ENCODE peak calls at places on chromosomes 5 and 9, in nine cellular contexts. One of them, this sample, is unnamed.
A peak's percentile ranks its signal among the peaks of the same experiment; 100 is the strongest.

GRCh38 chr5:171642894-171643293 is 142.7 kb upstream of the SMIM23 start:
- DNase-seq in HFF-Myc: no peak
- DNase-seq in foreskin keratinocyte: no peak
- DNase-seq in AG04449: no peak
- DNase-seq in WERI-Rb-1: no peak
- DNase-seq in progenitor cell of endocrine pancreas: no peak
- DNase-seq in dorsolateral prefrontal cortex: no peak
- DNase-seq in psoas muscle: no peak
- DNase-seq in choroid plexus epithelial cell: no peak
- DNase-seq in this sample: no peak

GRCh38 chr5:54742417-54742889 is 224.9 kb downstream of the SNX18 start:
- DNase-seq in HFF-Myc: no peak
- DNase-seq in foreskin keratinocyte: peak; percentile 79
- DNase-seq in AG04449: no peak
- DNase-seq in WERI-Rb-1: no peak
- DNase-seq in progenitor cell of endocrine pancreas: no peak
- DNase-seq in dorsolateral prefrontal cortex: no peak
- DNase-seq in psoas muscle: no peak
- DNase-seq in choroid plexus epithelial cell: peak; percentile 70
- DNase-seq in this sample: no peak

GRCh38 chr9:82540175-82540574 is 522.8 kb downstream of the RASEF start:
- DNase-seq in HFF-Myc: no peak
- DNase-seq in foreskin keratinocyte: peak; percentile 64
- DNase-seq in AG04449: no peak
- DNase-seq in WERI-Rb-1: no peak
- DNase-seq in progenitor cell of endocrine pancreas: no peak
- DNase-seq in dorsolateral prefrontal cortex: no peak
- DNase-seq in psoas muscle: no peak
- DNase-seq in choroid plexus epithelial cell: no peak
- DNase-seq in this sample: no peak

GRCh38 chr5:145056805-145057204 is 778.3 kb downstream of the PRELID2 start:
- DNase-seq in HFF-Myc: no peak
- DNase-seq in foreskin keratinocyte: no peak
- DNase-seq in AG04449: no peak
- DNase-seq in WERI-Rb-1: no peak
- DNase-seq in progenitor cell of endocrine pancreas: no peak
- DNase-seq in dorsolateral prefrontal cortex: no peak
- DNase-seq in psoas muscle: no peak
- DNase-seq in choroid plexus epithelial cell: peak; percentile 28
- DNase-seq in this sample: no peak

GRCh38 chr5:102823441-102823874 is 68.4 kb downstream of the PAM start:
- DNase-seq in HFF-Myc: peak; percentile 45
- DNase-seq in foreskin keratinocyte: no peak
- DNase-seq in AG04449: peak; percentile 29
- DNase-seq in WERI-Rb-1: no peak
- DNase-seq in progenitor cell of endocrine pancreas: no peak
- DNase-seq in dorsolateral prefrontal cortex: no peak
- DNase-seq in psoas muscle: no peak
- DNase-seq in choroid plexus epithelial cell: peak; percentile 69
- DNase-seq in this sample: no peak

GRCh38 chr9:36980148-36980974 is 53.7 kb downstream of the PAX5 start:
- DNase-seq in HFF-Myc: no peak
- DNase-seq in foreskin keratinocyte: no peak
- DNase-seq in AG04449: no peak
- DNase-seq in WERI-Rb-1: peak; percentile 88
- DNase-seq in progenitor cell of endocrine pancreas: no peak
- DNase-seq in dorsolateral prefrontal cortex: no peak
- DNase-seq in psoas muscle: no peak
- DNase-seq in choroid plexus epithelial cell: no peak
- DNase-seq in this sample: no peak

GRCh38 chr5:170293273-170293672 is 4.3 kb downstream of the LCP2 start:
- DNase-seq in HFF-Myc: no peak
- DNase-seq in foreskin keratinocyte: no peak
- DNase-seq in AG04449: no peak
- DNase-seq in WERI-Rb-1: no peak
- DNase-seq in progenitor cell of endocrine pancreas: no peak
- DNase-seq in dorsolateral prefrontal cortex: no peak
- DNase-seq in psoas muscle: no peak
- DNase-seq in choroid plexus epithelial cell: no peak
- DNase-seq in this sample: peak; percentile 78

GRCh38 chr5:76980518-76981144 is 27.8 kb downstream of the CRHBP start:
- DNase-seq in HFF-Myc: no peak
- DNase-seq in foreskin keratinocyte: no peak
- DNase-seq in AG04449: no peak
- DNase-seq in WERI-Rb-1: no peak
- DNase-seq in progenitor cell of endocrine pancreas: no peak
- DNase-seq in dorsolateral prefrontal cortex: no peak
- DNase-seq in psoas muscle: no peak
- DNase-seq in choroid plexus epithelial cell: no peak
- DNase-seq in this sample: no peak

GRCh38 chr5:435156-435790 is 7.7 kb upstream of the EXOC3 start:
- DNase-seq in HFF-Myc: no peak
- DNase-seq in foreskin keratinocyte: no peak
- DNase-seq in AG04449: no peak
- DNase-seq in WERI-Rb-1: peak; percentile 6
- DNase-seq in progenitor cell of endocrine pancreas: peak; percentile 7
- DNase-seq in dorsolateral prefrontal cortex: peak; percentile 36
- DNase-seq in psoas muscle: no peak
- DNase-seq in choroid plexus epithelial cell: no peak
- DNase-seq in this sample: no peak

GRCh38 chr9:127179633-127180401 is 57.4 kb upstream of the ANGPTL2 start:
- DNase-seq in HFF-Myc: no peak
- DNase-seq in foreskin keratinocyte: no peak
- DNase-seq in AG04449: no peak
- DNase-seq in WERI-Rb-1: peak; percentile 4
- DNase-seq in progenitor cell of endocrine pancreas: no peak
- DNase-seq in dorsolateral prefrontal cortex: no peak
- DNase-seq in psoas muscle: no peak
- DNase-seq in choroid plexus epithelial cell: peak; percentile 47
- DNase-seq in this sample: no peak

GRCh38 chr5:109191153-109191558 is 218.6 kb downstream of the PJA2 start:
- DNase-seq in HFF-Myc: peak; percentile 16
- DNase-seq in foreskin keratinocyte: peak; percentile 46
- DNase-seq in AG04449: no peak
- DNase-seq in WERI-Rb-1: no peak
- DNase-seq in progenitor cell of endocrine pancreas: no peak
- DNase-seq in dorsolateral prefrontal cortex: no peak
- DNase-seq in psoas muscle: no peak
- DNase-seq in choroid plexus epithelial cell: peak; percentile 73
- DNase-seq in this sample: no peak

GRCh38 chr5:175129619-175130018 is 314.4 kb downstream of the DRD1 start:
- DNase-seq in HFF-Myc: no peak
- DNase-seq in foreskin keratinocyte: no peak
- DNase-seq in AG04449: no peak
- DNase-seq in WERI-Rb-1: no peak
- DNase-seq in progenitor cell of endocrine pancreas: no peak
- DNase-seq in dorsolateral prefrontal cortex: no peak
- DNase-seq in psoas muscle: no peak
- DNase-seq in choroid plexus epithelial cell: no peak
- DNase-seq in this sample: no peak
- TF ChIP-seq CTCF in HFF-Myc: no peak
- TF ChIP-seq CTCF in foreskin keratinocyte: no peak
- TF ChIP-seq CTCF in AG04449: no peak
- TF ChIP-seq CTCF in WERI-Rb-1: no peak
- TF ChIP-seq CTCF in progenitor cell of endocrine pancreas: no peak
- TF ChIP-seq CTCF in dorsolateral prefrontal cortex: no peak
- TF ChIP-seq CTCF in psoas muscle: no peak
- TF ChIP-seq CTCF in choroid plexus epithelial cell: no peak
- TF ChIP-seq CTCF in this sample: no peak

GRCh38 chr9:88968799-88969198 is 22.5 kb upstream of the S1PR3 start:
- DNase-seq in HFF-Myc: no peak
- DNase-seq in foreskin keratinocyte: no peak
- DNase-seq in AG04449: no peak
- DNase-seq in WERI-Rb-1: no peak
- DNase-seq in progenitor cell of endocrine pancreas: no peak
- DNase-seq in dorsolateral prefrontal cortex: no peak
- DNase-seq in psoas muscle: no peak
- DNase-seq in choroid plexus epithelial cell: no peak
- DNase-seq in this sample: no peak

GRCh38 chr9:88973281-88974045 is 17.8 kb upstream of the S1PR3 start:
- DNase-seq in HFF-Myc: no peak
- DNase-seq in foreskin keratinocyte: no peak
- DNase-seq in AG04449: no peak
- DNase-seq in WERI-Rb-1: no peak
- DNase-seq in progenitor cell of endocrine pancreas: no peak
- DNase-seq in dorsolateral prefrontal cortex: no peak
- DNase-seq in psoas muscle: no peak
- DNase-seq in choroid plexus epithelial cell: no peak
- DNase-seq in this sample: no peak

GRCh38 chr9:88972401-88972800 is 18.9 kb upstream of the S1PR3 start:
- DNase-seq in HFF-Myc: no peak
- DNase-seq in foreskin keratinocyte: no peak
- DNase-seq in AG04449: no peak
- DNase-seq in WERI-Rb-1: no peak
- DNase-seq in progenitor cell of endocrine pancreas: no peak
- DNase-seq in dorsolateral prefrontal cortex: no peak
- DNase-seq in psoas muscle: no peak
- DNase-seq in choroid plexus epithelial cell: no peak
- DNase-seq in this sample: no peak

GRCh38 chr9:88969646-88970373 is 21.5 kb upstream of the S1PR3 start:
- DNase-seq in HFF-Myc: no peak
- DNase-seq in foreskin keratinocyte: no peak
- DNase-seq in AG04449: no peak
- DNase-seq in WERI-Rb-1: no peak
- DNase-seq in progenitor cell of endocrine pancreas: no peak
- DNase-seq in dorsolateral prefrontal cortex: no peak
- DNase-seq in psoas muscle: no peak
- DNase-seq in choroid plexus epithelial cell: no peak
- DNase-seq in this sample: no peak

DNA sequence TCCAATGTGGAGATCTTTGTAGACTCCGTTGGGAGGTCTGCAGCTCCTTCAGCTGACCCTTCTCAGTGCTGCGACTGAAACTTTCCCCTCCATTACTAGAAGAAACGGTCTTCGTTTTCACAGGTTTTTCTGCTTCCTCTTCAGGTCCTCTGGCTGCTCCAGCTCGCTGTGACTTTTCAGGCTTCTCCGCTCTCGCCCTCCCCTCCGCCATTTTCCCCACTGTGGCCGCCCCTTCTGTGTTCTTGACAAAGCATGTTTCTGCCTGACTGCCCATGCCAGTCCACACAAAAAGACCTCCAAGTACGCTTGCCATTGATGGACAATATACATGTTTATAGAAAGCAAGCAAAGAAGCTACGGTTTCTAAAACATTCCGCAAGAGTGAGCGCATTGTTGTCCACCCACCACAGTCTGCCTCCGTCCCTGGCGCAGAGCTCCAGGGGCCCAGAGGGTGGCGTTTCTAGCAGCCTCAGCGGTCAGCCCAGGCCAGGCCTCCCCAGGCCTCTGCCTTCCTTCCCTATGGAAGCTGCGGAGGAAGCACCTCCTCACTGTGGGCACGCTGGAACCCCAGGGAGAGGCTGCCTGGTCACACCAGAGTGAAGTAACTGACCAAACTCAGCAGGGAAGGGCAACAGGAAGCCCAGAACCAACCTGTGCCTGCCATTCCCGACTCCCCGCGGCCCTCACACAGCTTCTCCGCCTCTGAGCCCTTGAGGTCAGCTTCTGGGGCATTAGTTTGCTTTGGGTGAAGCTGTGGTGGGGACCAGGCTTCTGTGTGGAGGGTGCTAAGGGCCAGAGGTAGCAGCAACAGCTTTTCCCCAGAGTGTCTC is 19.9 kb upstream of the S1PR3 start:
- DNase-seq in HFF-Myc: no peak
- DNase-seq in foreskin keratinocyte: no peak
- DNase-seq in AG04449: no peak
- DNase-seq in WERI-Rb-1: no peak
- DNase-seq in progenitor cell of endocrine pancreas: no peak
- DNase-seq in dorsolateral prefrontal cortex: no peak
- DNase-seq in psoas muscle: no peak
- DNase-seq in choroid plexus epithelial cell: no peak
- DNase-seq in this sample: no peak
- TF ChIP-seq CTCF in HFF-Myc: no peak
- TF ChIP-seq CTCF in foreskin keratinocyte: no peak
- TF ChIP-seq CTCF in AG04449: no peak
- TF ChIP-seq CTCF in WERI-Rb-1: no peak
- TF ChIP-seq CTCF in progenitor cell of endocrine pancreas: no peak
- TF ChIP-seq CTCF in dorsolateral prefrontal cortex: no peak
- TF ChIP-seq CTCF in psoas muscle: no peak
- TF ChIP-seq CTCF in choroid plexus epithelial cell: no peak
- TF ChIP-seq CTCF in this sample: no peak

GRCh38 chr5:100479079-100479688 is 56.0 kb upstream of the FAM174A start:
- DNase-seq in HFF-Myc: no peak
- DNase-seq in foreskin keratinocyte: peak; percentile 25
- DNase-seq in AG04449: no peak
- DNase-seq in WERI-Rb-1: no peak
- DNase-seq in progenitor cell of endocrine pancreas: no peak
- DNase-seq in dorsolateral prefrontal cortex: no peak
- DNase-seq in psoas muscle: no peak
- DNase-seq in choroid plexus epithelial cell: peak; percentile 41
- DNase-seq in this sample: no peak
- TF ChIP-seq CTCF in HFF-Myc: peak; percentile 21
- TF ChIP-seq CTCF in foreskin keratinocyte: peak; percentile 84
- TF ChIP-seq CTCF in AG04449: no peak
- TF ChIP-seq CTCF in WERI-Rb-1: peak; percentile 62
- TF ChIP-seq CTCF in progenitor cell of endocrine pancreas: peak; percentile 56
- TF ChIP-seq CTCF in dorsolateral prefrontal cortex: no peak
- TF ChIP-seq CTCF in psoas muscle: peak; percentile 64
- TF ChIP-seq CTCF in choroid plexus epithelial cell: peak; percentile 71
- TF ChIP-seq CTCF in this sample: no peak

GRCh38 chr5:142000709-142001484 is 11.9 kb downstream of the GNPDA1 start:
- DNase-seq in HFF-Myc: no peak
- DNase-seq in foreskin keratinocyte: no peak
- DNase-seq in AG04449: no peak
- DNase-seq in WERI-Rb-1: peak; percentile 33
- DNase-seq in progenitor cell of endocrine pancreas: no peak
- DNase-seq in dorsolateral prefrontal cortex: no peak
- DNase-seq in psoas muscle: no peak
- DNase-seq in choroid plexus epithelial cell: peak; percentile 41
- DNase-seq in this sample: no peak
- TF ChIP-seq CTCF in HFF-Myc: peak; percentile 44
- TF ChIP-seq CTCF in foreskin keratinocyte: peak; percentile 57
- TF ChIP-seq CTCF in AG04449: peak; percentile 9
- TF ChIP-seq CTCF in WERI-Rb-1: peak; percentile 60
- TF ChIP-seq CTCF in progenitor cell of endocrine pancreas: peak; percentile 32
- TF ChIP-seq CTCF in dorsolateral prefrontal cortex: no peak
- TF ChIP-seq CTCF in psoas muscle: peak; percentile 19
- TF ChIP-seq CTCF in choroid plexus epithelial cell: peak; percentile 63
- TF ChIP-seq CTCF in this sample: no peak

This sample was measured in natural killer cell.